ENCODE peak calls at places on chromosomes 12 and 14, in five cellular contexts. Z is substantia nigra, V is NCI-H1436 treated with DMSO at 0.1 percent for 48 hours, K is KBM-7, F is sigmoid colon. E is an unnamed sample.

GRCh38 chr12:50006754-50007442 is 18.4 kb downstream of the RACGAP1 start:
- DNase-seq in K (no peak), V (no peak), Z (no peak), F (no peak), E (no peak)

GRCh38 chr14:85438613-85439012 is 91.3 kb upstream of the FLRT2 start:
- DNase-seq in F (no peak), V (no peak), K (no peak), Z (no peak), E (no peak)

GRCh38 chr14:92959189-92959531 is 36.2 kb downstream of the CHGA start:
- DNase-seq in F (no peak), K (no peak), V (no peak), Z (peak; percentile 87), E (no peak)

GRCh38 chr12:29414368-29414767 is 33.4 kb upstream of the ERGIC2 start:
- DNase-seq in K (no peak), F (no peak), Z (no peak), V (no peak), E (no peak)

GRCh38 chr12:48105321-48105866 is 485 bp downstream of the SENP1 start:
- DNase-seq in K (peak; percentile 42), Z (no peak), V (no peak), F (no peak), E (peak; percentile 61)

GRCh38 chr14:106013879-106014376 is 487.5 kb downstream of the TMEM121 start:
- DNase-seq in F (no peak), V (no peak), Z (no peak), K (no peak), E (no peak)

GRCh38 chr12:64733857-64734256 is 25.3 kb downstream of the GNS start:
- DNase-seq in V (no peak), K (no peak), F (no peak), Z (peak; percentile 28), E (peak; percentile 90)

GRCh38 chr12:106288510-106289195 is 13.9 kb upstream of the TCP11L2 start:
- DNase-seq in V (peak; percentile 35), K (no peak), Z (no peak), F (no peak), E (no peak)

GRCh38 chr12:109716512-109717389 is 3.1 kb downstream of the FAM222A start:
- DNase-seq in Z (peak; percentile 65), V (no peak), K (no peak), F (peak; percentile 92), E (no peak)

GRCh38 chr12:109723311-109723791 is 9.7 kb downstream of the FAM222A start:
- DNase-seq in V (no peak), K (no peak), F (peak; percentile 94), Z (peak; percentile 91), E (no peak)

GRCh38 chr14:81200041-81200440 is 20.7 kb downstream of the GTF2A1 start:
- DNase-seq in Z (no peak), V (no peak), F (no peak), K (peak; percentile 35), E (no peak)

GRCh38 chr14:105455086-105455640 is 19.5 kb upstream of the CRIP2 start:
- DNase-seq in K (no peak), F (no peak), Z (no peak), V (no peak), E (no peak)

GRCh38 chr12:132605055-132605441 is 5.3 kb downstream of the LRCOL1 start:
- DNase-seq in F (no peak), K (no peak), Z (no peak), V (no peak), E (no peak)

GRCh38 chr14:95218472-95219193 is 61.3 kb upstream of the DICER1 start:
- DNase-seq in K (no peak), Z (no peak), V (no peak), F (peak; percentile 25), E (no peak)

GRCh38 chr12:69254046-69254445 is 14.7 kb downstream of the CPSF6 start:
- DNase-seq in F (no peak), K (peak; percentile 90), V (no peak), Z (no peak), E (no peak)

GRCh38 chr12:18400186-18400585 is 138.9 kb downstream of the PIK3C2G start:
- DNase-seq in V (no peak), F (no peak), K (no peak), Z (no peak), E (no peak)

GRCh38 chr14:73238941-73239340 is 1.6 kb downstream of the PAPLN start:
- DNase-seq in Z (no peak), K (no peak), F (peak; percentile 60), V (no peak), E (peak; percentile 50)

GRCh38 chr14:64465856-64466554 is 706 bp downstream of the AKAP5 start:
- DNase-seq in V (no peak), F (no peak), K (peak; percentile 38), Z (no peak), E (no peak)

GRCh38 chr12:103198499-103198898 is 241.0 kb downstream of the ASCL1 start:
- DNase-seq in Z (no peak), V (no peak), F (no peak), K (no peak), E (no peak)

GRCh38 chr14:67240168-67240932 is 885 bp upstream of the PALS1 start:
- DNase-seq in K (no peak), F (peak; percentile 87), V (no peak), Z (peak; percentile 65), E (no peak)

GRCh38 chr12:108484845-108485244 is 30.2 kb upstream of the FICD start:
- DNase-seq in V (no peak), F (no peak), Z (no peak), K (no peak), E (no peak)

GRCh38 chr12:110339184-110339952 is 58.3 kb downstream of the ATP2A2 start:
- DNase-seq in K (no peak), Z (no peak), F (no peak), V (no peak), E (no peak)

GRCh38 chr12:3747543-3747942 is 5.4 kb downstream of the CRACR2A start:
- DNase-seq in F (no peak), Z (no peak), V (no peak), K (no peak), E (no peak)

GRCh38 chr12:57190037-57190436 is 26.6 kb upstream of the NXPH4 start:
- DNase-seq in K (no peak), Z (no peak), V (no peak), F (no peak), E (no peak)

GRCh38 chr12:106629797-106630669 is 47.2 kb downstream of the RFX4 start:
- DNase-seq in V (no peak), K (no peak), F (no peak), Z (peak; percentile 14), E (no peak)

E was measured in RWPE2.